ENCODE peak calls at places on chromosomes 6 and 20, in seven cellular contexts. V is lower leg skin, X is choroid plexus epithelial cell, E is lower lobe of right lung, W is neural progenitor cell, B is nephron progenitor cell, L is heart right ventricle. K is an unnamed sample.

GRCh38 chr6:33426590-33427563 is 7.0 kb downstream of the SYNGAP1 start:
- DNase-seq in V (no peak), X (no peak), E (no peak), W (peak; percentile 34), B (no peak), L (no peak), K (no peak)

GRCh38 chr6:42367353-42368011 is 84.2 kb downstream of the TRERF1 start:
- DNase-seq in V (peak; percentile 82), X (peak; percentile 29), E (peak; percentile 55), W (no peak), B (no peak), L (peak; percentile 8), K (no peak)

GRCh38 chr6:14506656-14507242 is 389.2 kb downstream of the CD83 start:
- DNase-seq in V (peak; percentile 68), X (no peak), E (no peak), W (no peak), B (no peak), L (no peak), K (no peak)

GRCh38 chr20:2658414-2659354 is 5.3 kb downstream of the IDH3B start:
- DNase-seq in V (no peak), X (no peak), E (no peak), W (no peak), B (no peak), L (no peak), K (no peak)

GRCh38 chr6:45574885-45575284 is 197.2 kb upstream of the SUPT3H start:
- DNase-seq in V (no peak), X (no peak), E (no peak), W (no peak), B (no peak), L (no peak), K (no peak)

GRCh38 chr20:46214831-46215488 is 93.3 kb downstream of the CDH22 start:
- DNase-seq in V (no peak), X (no peak), E (no peak), W (no peak), B (no peak), L (no peak), K (no peak)

GRCh38 chr20:50921055-50921454 is 10.2 kb downstream of the ADNP start:
- DNase-seq in V (no peak), X (peak; percentile 48), E (no peak), W (no peak), B (no peak), L (no peak), K (no peak)

GRCh38 chr6:158143700-158144099 is 24.4 kb downstream of the SERAC1 start:
- DNase-seq in V (no peak), X (peak; percentile 56), E (no peak), W (peak; percentile 41), B (no peak), L (no peak), K (no peak)

DNA sequence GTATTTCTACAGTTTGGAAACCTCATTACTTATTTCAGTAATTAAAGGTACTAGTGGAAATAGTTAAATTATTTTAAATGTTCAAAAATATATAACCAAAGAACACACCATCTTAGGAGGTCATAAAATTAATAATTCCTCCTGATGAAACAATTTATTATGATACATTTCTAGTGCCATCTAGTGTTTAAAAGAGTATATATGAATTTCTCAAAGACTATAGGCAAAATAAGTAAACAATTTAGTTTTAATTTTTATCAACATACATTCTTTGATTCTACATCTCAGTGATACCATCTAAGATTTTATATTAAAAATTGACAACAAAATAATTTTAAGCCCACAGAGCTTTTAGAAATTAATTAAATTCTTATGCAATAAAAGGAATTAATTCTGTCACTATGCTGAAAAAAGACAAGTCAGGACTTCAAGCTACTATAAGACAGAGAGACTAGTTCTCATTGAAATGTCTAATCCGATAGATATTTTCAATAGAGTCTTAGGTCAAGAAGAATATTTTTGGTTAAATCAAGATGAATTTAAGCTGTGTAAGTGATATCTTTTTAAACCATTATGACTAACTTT is 107.8 kb upstream of the RNF217 start:
- DNase-seq in V (no peak), X (peak; percentile 18), E (no peak), W (no peak), B (no peak), L (no peak), K (no peak)
- TF ChIP-seq CTCF in V (no peak), X (peak; percentile 44), E (no peak), W (peak; percentile 48), B (peak; percentile 25), L (no peak), K (no peak)

GRCh38 chr6:30981942-30982772 is 1.4 kb upstream of the MUC21 start:
- DNase-seq in V (no peak), X (peak; percentile 81), E (no peak), W (peak; percentile 61), B (peak; percentile 45), L (peak; percentile 15), K (no peak)
- TF ChIP-seq CTCF in V (no peak), X (peak; percentile 43), E (no peak), W (peak; percentile 43), B (no peak), L (no peak), K (no peak)

GRCh38 chr6:124393536-124393935 is 568.7 kb upstream of the RNF217 start:
- DNase-seq in V (no peak), X (peak; percentile 20), E (no peak), W (no peak), B (no peak), L (no peak), K (no peak)

DNA sequence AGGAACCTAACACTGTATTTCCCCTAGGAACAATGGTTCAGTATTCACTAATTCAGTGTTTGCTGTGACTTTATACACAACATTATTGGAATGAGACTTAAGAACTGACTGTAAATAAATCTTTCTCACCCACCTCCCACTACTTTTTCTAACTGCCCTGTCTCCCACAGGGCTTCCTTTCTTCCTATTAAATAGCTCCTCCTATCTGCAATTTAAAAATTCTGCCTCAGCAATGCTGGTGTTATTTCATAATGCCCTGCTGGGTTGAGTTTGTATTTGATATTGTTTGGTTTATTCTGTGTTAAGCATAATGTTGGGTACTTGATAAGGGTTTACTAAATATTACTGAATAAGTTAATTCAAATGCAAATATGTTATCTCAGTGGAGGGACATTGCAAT is 573.1 kb upstream of the RNF217 start:
- DNase-seq in V (no peak), X (peak; percentile 42), E (no peak), W (no peak), B (no peak), L (no peak), K (no peak)
- TF ChIP-seq CTCF in V (no peak), X (peak; percentile 24), E (no peak), W (peak; percentile 22), B (no peak), L (no peak), K (no peak)

DNA sequence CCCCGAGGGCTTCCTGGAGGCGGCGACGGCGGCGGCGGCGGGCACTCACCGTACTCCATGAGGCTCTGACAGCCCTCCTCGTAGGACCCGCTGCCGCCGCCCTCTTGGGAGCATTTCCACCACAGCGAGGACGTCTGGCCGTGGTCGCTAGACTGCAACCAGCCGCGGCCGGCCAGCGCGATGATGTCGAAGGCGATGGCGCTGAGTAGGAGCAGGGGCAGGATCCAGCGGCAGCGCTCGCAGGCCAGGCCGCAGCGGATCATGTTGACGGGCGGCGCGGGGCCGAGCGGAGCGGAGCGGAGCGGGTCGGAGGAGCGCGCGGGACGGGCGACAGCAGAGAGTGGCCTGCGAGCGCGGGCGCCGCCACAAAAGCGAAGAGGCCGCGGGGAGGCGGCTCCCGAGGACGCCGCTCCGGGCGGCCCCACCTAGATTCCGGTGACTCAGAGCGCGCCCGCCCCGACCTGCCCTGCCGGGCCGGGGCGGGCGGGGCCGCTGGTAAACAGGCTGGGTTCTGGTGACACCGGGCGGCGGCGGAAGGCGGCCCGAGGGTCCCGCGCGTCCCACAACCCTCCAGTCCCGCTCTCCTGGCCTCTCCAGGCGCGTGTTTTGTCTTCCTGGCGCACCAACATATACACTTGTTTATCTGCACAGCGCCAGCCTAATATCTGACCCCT is at the start of gene PERP:
- DNase-seq in V (peak; percentile 94), X (peak; percentile 39), E (peak; percentile 85), W (peak; percentile 79), B (peak; percentile 76), L (peak; percentile 60), K (peak; percentile 38)
- TF ChIP-seq CTCF in V (no peak), X (no peak), E (no peak), W (no peak), B (no peak), L (no peak), K (no peak)

K was measured in omental fat pad.